ENCODE peak calls at places on chromosomes 1 and 21, in six cellular contexts. R is HepG2, I is astrocyte, O is GM23248, L is HCT116, T is fibroblast of lung. P is an unnamed sample.

GRCh38 chr1:187070076-187070475 is 241.3 kb downstream of the PLA2G4A start:
- DNase-seq in R (no peak), I (peak), O (peak), L (no peak), T (no peak), P (peak)

GRCh38 chr1:185112343-185112742 is 44.4 kb downstream of the TRMT1L start:
- DNase-seq in R (no peak), I (no peak), O (no peak), L (no peak), T (peak), P (peak)

GRCh38 chr1:147539122-147539575 is 2.2 kb upstream of the BCL9 start:
- DNase-seq in R (peak), I (peak), O (peak), L (peak), T (peak), P (peak)

GRCh38 chr1:54324750-54325704 is 81.2 kb downstream of the SSBP3 start:
- DNase-seq in R (no peak), I (no peak), O (no peak), L (no peak), T (peak), P (no peak)

GRCh38 chr1:147073062-147073432 is 99.2 kb downstream of the PRKAB2 start:
- DNase-seq in R (no peak), I (no peak), O (no peak), L (no peak), T (no peak), P (no peak)

GRCh38 chr1:147890177-147890790 is 12.3 kb upstream of the GJA8 start:
- DNase-seq in R (peak), I (peak), O (peak), L (peak), T (peak), P (peak)

GRCh38 chr21:41362605-41363369 is 960 bp downstream of the MX2 start:
- DNase-seq in R (no peak), I (no peak), O (no peak), L (no peak), T (no peak), P (no peak)

GRCh38 chr1:4969556-4970129 is 315.2 kb downstream of the AJAP1 start:
- DNase-seq in R (no peak), I (no peak), O (no peak), L (no peak), T (no peak), P (no peak)

GRCh38 chr21:29351691-29352090 is 53.0 kb downstream of the BACH1 start:
- DNase-seq in R (no peak), I (peak), O (peak), L (no peak), T (peak), P (no peak)

GRCh38 chr1:100188617-100189016 is 10.6 kb upstream of the LRRC39 start:
- DNase-seq in R (no peak), I (peak), O (peak), L (no peak), T (peak), P (no peak)

GRCh38 chr1:28703629-28704028 is 33.1 kb upstream of the YTHDF2 start:
- DNase-seq in R (no peak), I (no peak), O (no peak), L (no peak), T (no peak), P (no peak)

GRCh38 chr1:201634261-201634660 is 95.3 kb downstream of the NAV1 start:
- DNase-seq in R (no peak), I (peak), O (peak), L (no peak), T (peak), P (no peak)

GRCh38 chr1:181104790-181105133 is 16.3 kb downstream of the IER5 start:
- DNase-seq in R (peak), I (no peak), O (peak), L (no peak), T (no peak), P (no peak)

GRCh38 chr1:1394116-1394515 is 5.0 kb downstream of the CCNL2 start:
- DNase-seq in R (no peak), I (no peak), O (no peak), L (no peak), T (no peak), P (no peak)

GRCh38 chr1:21329209-21329844 is 39.1 kb upstream of the ECE1 start:
- DNase-seq in R (peak), I (no peak), O (no peak), L (peak), T (no peak), P (peak)

GRCh38 chr1:26112407-26112775 is 767 bp downstream of the PDIK1L start:
- DNase-seq in R (no peak), I (no peak), O (no peak), L (no peak), T (no peak), P (no peak)

GRCh38 chr1:85200367-85200869 is 398 bp downstream of the SYDE2 start:
- DNase-seq in R (peak), I (no peak), O (peak), L (no peak), T (no peak), P (no peak)

GRCh38 chr1:234727018-234727757 is 117.2 kb upstream of the IRF2BP2 start:
- DNase-seq in R (no peak), I (no peak), O (no peak), L (no peak), T (no peak), P (peak)

GRCh38 chr1:17439250-17440073 is at the start of gene RCC2:
- DNase-seq in R (peak), I (peak), O (peak), L (peak), T (peak), P (peak)

GRCh38 chr1:1510912-1511532 is 940 bp upstream of the ATAD3A start:
- DNase-seq in R (peak), I (peak), O (peak), L (peak), T (no peak), P (peak)

GRCh38 chr1:156347337-156347736 is 9.0 kb downstream of the TSACC start:
- DNase-seq in R (no peak), I (peak), O (peak), L (no peak), T (peak), P (no peak)

GRCh38 chr1:169689395-169689794 is 22.0 kb downstream of the SELL start:
- DNase-seq in R (no peak), I (no peak), O (no peak), L (no peak), T (no peak), P (no peak)

GRCh38 chr21:15732290-15732995 is 2.7 kb downstream of the USP25 start:
- DNase-seq in R (peak), I (no peak), O (peak), L (no peak), T (peak), P (peak)

GRCh38 chr1:101911894-101912293 is 84.8 kb downstream of the OLFM3 start:
- DNase-seq in R (no peak), I (no peak), O (no peak), L (no peak), T (no peak), P (no peak)

GRCh38 chr1:5688479-5689077 is 303.6 kb downstream of the NPHP4 start:
- DNase-seq in R (no peak), I (no peak), O (no peak), L (no peak), T (no peak), P (peak)

GRCh38 chr1:15168479-15168878 is 14.9 kb downstream of the TMEM51 start:
- DNase-seq in R (no peak), I (peak), O (peak), L (no peak), T (peak), P (peak)

GRCh38 chr1:155847823-155848529 is 9.0 kb downstream of the GON4L start:
- DNase-seq in R (no peak), I (no peak), O (no peak), L (no peak), T (no peak), P (no peak)

GRCh38 chr1:1302951-1303509 is 4.7 kb downstream of the ACAP3 start:
- DNase-seq in R (no peak), I (no peak), O (no peak), L (no peak), T (no peak), P (no peak)

GRCh38 chr1:203033287-203033686 is 7.0 kb downstream of the PPFIA4 start:
- DNase-seq in R (no peak), I (no peak), O (no peak), L (no peak), T (no peak), P (no peak)
- TF ChIP-seq EZH2 in R (no peak), I (no peak), O (no peak), L (no peak), T (no peak), P (no peak)

DNA sequence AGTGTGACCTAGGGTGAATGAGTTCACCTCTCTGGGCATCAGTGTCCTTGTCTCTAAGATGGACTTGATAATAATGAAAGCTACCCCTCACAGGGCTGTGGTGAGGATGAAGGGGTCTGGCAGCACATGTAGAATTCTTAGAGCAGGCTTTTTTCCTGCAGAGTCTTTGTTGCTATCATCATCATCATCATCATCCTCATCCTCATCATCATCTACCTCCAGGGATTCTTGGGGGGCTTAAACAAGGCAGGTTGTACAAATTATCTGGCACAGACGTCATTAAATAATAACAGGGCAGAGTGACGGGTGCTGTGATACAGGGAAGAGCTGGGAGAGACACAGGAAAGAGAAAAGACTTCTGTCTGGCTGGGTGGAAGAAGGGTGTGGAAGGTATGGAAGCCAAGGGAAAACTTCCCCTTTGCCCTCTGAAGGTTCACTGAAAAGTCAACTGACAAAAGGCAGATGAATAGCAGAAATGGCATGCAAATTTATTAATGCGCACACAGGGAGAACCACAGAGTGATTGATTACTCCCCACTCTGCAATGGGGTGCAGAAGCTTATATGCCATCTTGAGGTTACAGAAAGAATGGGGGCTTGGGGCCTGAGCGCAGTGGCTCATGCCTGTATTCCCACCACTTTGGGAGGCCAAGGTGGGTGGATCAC is 17.0 kb upstream of the SLC2A1 start:
- DNase-seq in R (no peak), I (peak), O (no peak), L (no peak), T (no peak), P (no peak)
- H2AFZ ChIP-seq in R (no peak), I (no peak), O (no peak), L (no peak), T (no peak), P (no peak)

GRCh38 chr21:46636181-46636512 is 673 bp downstream of the PRMT2 start:
- DNase-seq in R (no peak), I (no peak), O (no peak), L (no peak), T (no peak), P (peak)

GRCh38 chr21:46637952-46638746 is 2.7 kb downstream of the PRMT2 start:
- DNase-seq in R (no peak), I (no peak), O (peak), L (no peak), T (no peak), P (peak)

GRCh38 chr21:46641656-46642055 is 6.2 kb downstream of the PRMT2 start:
- DNase-seq in R (no peak), I (no peak), O (peak), L (no peak), T (no peak), P (no peak)

GRCh38 chr21:46636550-46637289 is 1.2 kb downstream of the PRMT2 start:
- DNase-seq in R (no peak), I (no peak), O (no peak), L (no peak), T (no peak), P (peak)

DNA sequence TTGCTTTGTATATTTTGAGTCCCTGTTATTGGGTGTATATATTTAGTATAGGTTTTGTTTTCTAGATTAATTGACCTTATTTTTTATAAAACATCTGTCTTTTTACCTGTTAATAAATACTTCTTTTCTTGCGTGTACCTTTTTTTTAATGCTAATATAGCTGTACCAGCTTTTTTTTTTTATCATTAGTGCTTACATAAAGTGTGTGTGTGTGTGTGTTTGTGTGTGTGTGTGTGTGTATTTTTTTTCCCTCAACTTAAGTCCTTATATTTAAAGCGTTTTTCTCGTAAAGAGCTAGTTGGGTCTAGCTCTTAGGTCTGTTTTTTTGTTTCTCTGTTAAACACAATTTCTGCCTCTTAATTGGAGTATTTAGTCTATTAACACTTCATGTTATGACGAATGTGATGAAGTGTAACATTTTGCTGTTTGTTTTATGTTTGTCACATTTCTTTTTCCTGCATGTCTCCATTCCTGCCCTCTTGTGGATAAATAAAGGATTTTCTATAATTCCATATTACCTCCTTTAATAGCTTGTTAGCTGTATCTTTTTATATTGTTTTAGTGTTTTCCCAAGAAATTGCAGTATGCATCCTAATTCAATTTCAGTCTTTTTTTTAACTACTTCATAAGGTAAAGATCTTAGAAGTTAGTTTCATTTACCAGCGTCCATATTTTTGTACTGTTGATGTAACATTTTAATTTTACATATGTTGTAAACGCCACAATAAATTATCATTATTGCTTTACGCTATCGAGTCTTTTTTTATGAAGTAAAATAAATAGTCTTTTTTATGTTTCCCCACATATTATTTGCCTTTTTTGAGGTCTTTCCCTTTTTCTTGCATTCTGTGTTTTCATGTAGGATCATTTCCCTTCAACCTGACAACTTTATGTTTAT is 4.3 kb downstream of the PRMT2 start:
- DNase-seq in R (peak), I (no peak), O (peak), L (no peak), T (peak), P (peak)
- H3K9ac ChIP-seq in R (no peak), I (no peak), O (peak), L (no peak), T (no peak), P (no peak)

GRCh38 chr1:52848423-52848822 is 5.9 kb downstream of the ZYG11A start:
- DNase-seq in R (no peak), I (no peak), O (no peak), L (no peak), T (no peak), P (no peak)

GRCh38 chr1:52842643-52843310 is at the start of gene ZYG11A:
- DNase-seq in R (peak), I (peak), O (peak), L (no peak), T (peak), P (peak)
- TF ChIP-seq EZH2 in R (no peak), I (peak), O (no peak), L (no peak), T (no peak), P (no peak)

GRCh38 chr1:40258445-40258769 is 371 bp downstream of the ZMPSTE24 start:
- DNase-seq in R (peak), I (peak), O (peak), L (no peak), T (peak), P (no peak)
- H2AFZ ChIP-seq in R (peak), I (peak), O (peak), L (peak), T (peak), P (peak)

GRCh38 chr21:45153358-45154318 is 79.3 kb downstream of the ADARB1 start:
- DNase-seq in R (no peak), I (peak), O (peak), L (no peak), T (peak), P (no peak)

GRCh38 chr21:45150630-45151265 is 76.4 kb downstream of the ADARB1 start:
- DNase-seq in R (no peak), I (no peak), O (no peak), L (no peak), T (no peak), P (no peak)

GRCh38 chr21:45151484-45152115 is 77.2 kb downstream of the ADARB1 start:
- DNase-seq in R (no peak), I (no peak), O (peak), L (no peak), T (no peak), P (no peak)

GRCh38 chr21:45154511-45155508 is 80.4 kb downstream of the ADARB1 start:
- DNase-seq in R (no peak), I (peak), O (peak), L (no peak), T (peak), P (no peak)

GRCh38 chr21:45152265-45152746 is 77.9 kb downstream of the ADARB1 start:
- DNase-seq in R (no peak), I (peak), O (no peak), L (no peak), T (no peak), P (no peak)
- H3K9ac ChIP-seq in R (no peak), I (peak), O (no peak), L (no peak), T (no peak), P (no peak)

DNA sequence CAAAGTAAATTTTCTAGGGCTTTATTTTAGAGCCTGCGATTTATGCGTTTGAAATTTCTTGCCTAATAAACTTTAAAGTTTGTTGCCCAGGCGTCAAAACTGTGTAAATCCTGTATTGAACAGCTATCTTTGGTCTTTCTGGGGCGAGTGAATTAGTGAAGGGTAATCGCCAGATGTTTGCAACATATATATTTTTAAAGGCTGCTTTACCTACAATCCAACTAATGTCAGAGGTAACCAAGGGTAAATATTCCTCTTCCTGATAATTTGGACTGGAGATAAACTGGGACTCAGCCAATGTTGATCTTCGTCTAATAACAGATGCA is 885 bp upstream of the PROX1 start:
- DNase-seq in R (no peak), I (no peak), O (no peak), L (no peak), T (no peak), P (no peak)
- TF ChIP-seq EZH2 in R (no peak), I (no peak), O (no peak), L (no peak), T (no peak), P (peak)

DNA sequence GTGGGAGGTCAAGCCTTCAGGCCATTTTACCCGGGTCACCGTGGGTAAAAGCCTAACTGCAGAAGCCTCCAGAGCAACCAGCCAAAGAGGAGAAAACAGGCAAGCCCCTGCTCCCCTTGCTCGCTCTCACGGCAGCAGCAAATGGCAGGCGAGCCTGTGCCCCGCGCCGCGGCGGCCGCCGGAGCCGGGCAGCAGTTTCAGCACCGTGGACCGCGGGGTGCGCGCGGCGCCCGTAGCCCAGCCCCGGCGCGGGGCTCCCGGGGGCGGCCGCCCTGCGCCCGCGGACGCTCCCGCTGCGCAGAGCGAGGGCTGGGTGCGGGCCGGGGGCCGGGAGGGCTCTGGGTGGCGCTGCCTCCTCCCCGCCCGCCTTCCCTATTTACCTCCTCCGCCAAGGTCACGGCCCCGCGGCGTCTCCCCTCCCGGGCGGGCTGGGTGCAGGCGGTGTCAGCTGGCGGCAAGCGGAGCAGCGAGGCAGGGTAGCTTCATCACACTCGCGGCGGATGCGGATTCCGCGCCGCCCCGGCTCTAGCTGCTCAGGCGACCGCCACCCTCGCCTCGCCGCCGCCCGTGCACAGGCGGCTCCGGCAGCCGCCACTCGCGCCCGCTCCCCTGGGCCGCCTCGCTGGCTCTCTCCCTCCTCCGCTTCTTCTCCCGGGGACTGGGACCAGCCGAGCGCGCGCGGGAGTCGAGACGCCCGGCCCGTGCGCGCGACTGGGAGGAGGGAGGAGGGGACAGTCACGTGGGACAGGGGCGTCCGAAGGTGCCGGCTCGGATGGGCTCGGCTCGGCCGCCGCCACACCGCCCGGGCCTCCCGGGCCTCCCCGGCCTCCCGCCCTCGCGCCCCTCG is at the start of gene RGS7:
- DNase-seq in R (peak), I (peak), O (peak), L (no peak), T (peak), P (no peak)
- H2AFZ ChIP-seq in R (no peak), I (peak), O (peak), L (no peak), T (peak), P (no peak)

P was measured in PC-3.